ENCODE peak calls at places on chromosomes 3 and 15, in ten cellular contexts. I is GM12864; R is cardiac muscle cell; W is GM06990; A is astrocyte of the spinal cord; C is WERI-Rb-1; S is CD4-positive, alpha-beta T cell; J is choroid plexus epithelial cell; F is cardiac fibroblast; P is WTC11. E is an unnamed sample.

GRCh38 chr3:177131927-177132636 is 65.2 kb downstream of the TBL1XR1 start:
- DNase-seq in I (no peak), P (no peak), A (no peak), R (no peak), W (no peak), C (no peak), F (no peak), S (no peak), J (no peak), E (no peak)

GRCh38 chr3:140467104-140467577 is 210.7 kb upstream of the TRIM42 start:
- DNase-seq in J (peak), P (no peak), S (no peak), A (peak), C (no peak), W (no peak), F (no peak), I (no peak), R (no peak), E (peak)

GRCh38 chr3:195209836-195210551 is 61.0 kb downstream of the XXYLT1 start:
- DNase-seq in C (peak), I (no peak), W (no peak), R (peak), S (no peak), A (peak), F (peak), P (no peak), J (peak), E (peak)

GRCh38 chr3:31576521-31576920 is 43.8 kb downstream of the STT3B start:
- DNase-seq in S (no peak), R (no peak), A (no peak), I (no peak), J (no peak), F (no peak), W (no peak), P (no peak), C (no peak), E (no peak)

GRCh38 chr3:134822065-134822464 is 27.0 kb downstream of the EPHB1 start:
- DNase-seq in A (no peak), R (no peak), I (no peak), S (no peak), W (no peak), J (no peak), F (no peak), C (no peak), P (no peak), E (no peak)

GRCh38 chr3:169071003-169071402 is 592.5 kb downstream of the MECOM start:
- DNase-seq in J (peak), S (no peak), R (no peak), A (peak), I (no peak), F (no peak), P (no peak), C (no peak), W (no peak), E (no peak)

GRCh38 chr3:31732548-31732947 is 199.8 kb downstream of the STT3B start:
- DNase-seq in I (no peak), W (no peak), J (no peak), R (no peak), F (no peak), C (no peak), P (no peak), A (no peak), S (no peak), E (no peak)

GRCh38 chr3:152121292-152121654 is 147.5 kb upstream of the MBNL1 start:
- DNase-seq in I (no peak), F (peak), P (no peak), J (peak), A (peak), W (no peak), S (no peak), C (no peak), R (peak), E (peak)

GRCh38 chr3:133991209-133991608 is 38.5 kb downstream of the SLCO2A1 start:
- DNase-seq in A (no peak), S (no peak), I (no peak), P (no peak), C (no peak), J (no peak), F (peak), W (no peak), R (no peak), E (peak)

GRCh38 chr15:98620020-98620419 is 28.3 kb upstream of the IGF1R start:
- DNase-seq in I (no peak), J (no peak), W (no peak), S (no peak), P (no peak), A (no peak), C (no peak), F (no peak), R (no peak), E (no peak)

GRCh38 chr3:18546632-18547031 is 121.5 kb upstream of the SATB1 start:
- DNase-seq in W (no peak), S (no peak), I (no peak), C (no peak), J (no peak), R (no peak), A (no peak), F (no peak), P (no peak), E (no peak)

GRCh38 chr3:4980229-4981159 is 1.3 kb downstream of the BHLHE40 start:
- DNase-seq in P (peak), I (no peak), A (peak), F (peak), S (peak), C (peak), W (peak), J (peak), R (peak), E (peak)

GRCh38 chr3:10400050-10400748 is 79.3 kb upstream of the SEC13 start:
- DNase-seq in I (no peak), P (no peak), S (no peak), R (no peak), C (no peak), A (no peak), F (no peak), W (no peak), J (peak), E (no peak)

GRCh38 chr3:62229908-62230307 is 143.4 kb downstream of the FEZF2 start:
- DNase-seq in I (no peak), P (no peak), A (peak), F (peak), R (peak), J (peak), W (no peak), S (no peak), C (no peak), E (peak)

GRCh38 chr15:41832875-41833274 is 5.0 kb downstream of the JMJD7 start:
- DNase-seq in S (no peak), W (no peak), I (no peak), R (no peak), A (no peak), F (no peak), C (no peak), P (no peak), J (no peak), E (peak)

GRCh38 chr15:60020736-60021135 is 16.6 kb downstream of the FOXB1 start:
- DNase-seq in S (no peak), J (no peak), R (no peak), P (no peak), I (no peak), C (no peak), W (no peak), A (no peak), F (no peak), E (no peak)

GRCh38 chr15:67761343-67761742 is 64.0 kb upstream of the SKOR1 start:
- DNase-seq in W (no peak), S (no peak), R (no peak), C (no peak), I (no peak), A (no peak), J (no peak), P (no peak), F (no peak), E (no peak)

GRCh38 chr3:12752111-12752510 is 6.9 kb downstream of the TMEM40 start:
- DNase-seq in C (no peak), A (no peak), S (no peak), J (no peak), F (no peak), P (no peak), W (no peak), I (no peak), R (no peak), E (no peak)

GRCh38 chr3:129144786-129145185 is 16.1 kb downstream of the ISY1 start:
- DNase-seq in A (no peak), P (no peak), R (no peak), I (no peak), C (no peak), J (no peak), W (no peak), S (no peak), F (no peak), E (no peak)

GRCh38 chr3:23654571-23654970 is 151.2 kb upstream of the UBE2E1 start:
- DNase-seq in J (no peak), W (peak), C (no peak), I (peak), S (no peak), P (no peak), R (no peak), F (no peak), A (no peak), E (no peak)

GRCh38 chr3:127418560-127419099 is 130.8 kb upstream of the PRR20G start:
- DNase-seq in C (no peak), P (no peak), J (no peak), R (no peak), I (no peak), S (no peak), W (no peak), F (no peak), A (no peak), E (no peak)

GRCh38 chr15:67064607-67065530 is 533 bp upstream of the SMAD3 start:
- DNase-seq in I (no peak), F (no peak), A (peak), W (peak), J (no peak), C (no peak), R (no peak), P (peak), S (peak), E (peak)

GRCh38 chr15:69031013-69032001 is 16.8 kb downstream of the NOX5 start:
- DNase-seq in A (peak), F (peak), I (no peak), P (peak), S (peak), W (peak), R (peak), C (peak), J (peak), E (no peak)

GRCh38 chr3:156140196-156140595 is 19.8 kb downstream of the KCNAB1 start:
- DNase-seq in R (no peak), A (no peak), W (no peak), P (no peak), S (no peak), C (no peak), I (no peak), J (no peak), F (no peak), E (no peak)

GRCh38 chr3:138348107-138348949 is at the start of gene MRAS:
- DNase-seq in J (peak), C (peak), W (peak), A (peak), S (peak), F (peak), I (no peak), P (peak), R (peak), E (peak)

GRCh38 chr3:123658118-123658859 is 73.4 kb upstream of the HACD2 start:
- DNase-seq in A (peak), R (peak), P (no peak), I (no peak), W (no peak), J (peak), S (no peak), C (no peak), F (peak), E (peak)

DNA sequence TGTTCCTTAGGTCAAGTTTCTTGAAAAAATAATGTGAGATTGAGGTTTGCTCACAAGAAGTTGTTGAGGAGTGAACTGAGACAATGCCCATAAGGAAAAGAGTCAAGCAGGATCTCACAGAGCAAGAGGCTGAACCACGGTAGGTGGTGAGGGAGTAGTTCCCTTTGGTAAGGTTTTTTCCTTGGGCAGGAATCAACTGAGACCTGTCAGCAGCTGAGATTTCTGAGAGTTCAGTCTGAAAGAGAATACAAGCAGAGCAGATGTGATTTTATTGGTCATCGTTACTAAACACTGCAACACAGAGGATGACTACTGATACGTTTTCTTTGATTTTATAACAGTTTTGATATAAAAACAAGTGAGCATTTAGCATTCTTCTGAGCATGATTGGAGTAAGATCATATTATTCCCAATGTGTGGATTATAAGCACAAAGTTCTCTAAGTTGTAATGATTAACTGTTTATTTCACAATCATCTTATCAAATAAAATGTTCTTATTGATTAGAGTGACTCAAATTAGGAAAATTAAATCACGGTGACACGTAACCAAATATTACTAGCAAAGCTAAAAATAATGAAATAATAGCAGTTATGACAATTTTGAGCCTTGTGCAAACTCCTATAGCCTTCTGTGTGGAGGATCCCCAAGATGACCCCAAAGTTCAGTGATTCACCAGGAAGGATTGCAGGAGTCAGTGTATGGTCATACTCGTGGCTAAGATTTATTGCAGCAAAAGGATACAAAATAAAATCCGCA is 346.2 kb upstream of the ZNF717 start:
- DNase-seq in W (no peak), F (no peak), S (no peak), I (no peak), C (no peak), J (peak), P (no peak), A (peak), R (peak), E (peak)
- TF ChIP-seq CTCF in W (no peak), F (no peak), S (no peak), I (no peak), C (no peak), J (no peak), P (no peak), A (no peak), R (no peak), E (no peak)

GRCh38 chr3:56302417-56302816 is 165.8 kb downstream of the ERC2 start:
- DNase-seq in S (no peak), J (peak), I (no peak), C (no peak), F (no peak), W (no peak), A (no peak), P (no peak), R (no peak), E (peak)
- TF ChIP-seq CTCF in S (no peak), J (peak), I (peak), C (peak), F (no peak), W (peak), A (peak), P (no peak), R (peak), E (peak)

DNA sequence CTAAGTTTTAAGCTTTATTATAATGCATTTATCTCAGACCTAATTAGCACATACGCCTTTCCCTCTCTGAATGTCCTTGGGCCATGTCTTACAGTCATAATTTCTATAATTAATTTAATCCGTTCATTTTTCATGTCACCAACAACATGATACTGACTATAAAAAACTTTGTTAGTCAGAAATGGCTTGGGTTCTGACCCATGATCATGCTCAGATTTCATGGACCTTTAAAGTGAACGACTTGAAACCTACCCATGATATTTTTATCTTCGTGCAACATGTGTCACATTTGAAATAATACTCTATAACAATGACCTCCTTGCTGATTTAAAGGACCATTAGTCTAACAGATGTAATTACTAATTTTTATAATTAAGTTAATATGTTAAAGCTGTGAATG is 1033.8 kb downstream of the DIPK2A start:
- DNase-seq in W (no peak), J (no peak), I (no peak), S (no peak), R (no peak), A (no peak), P (no peak), F (no peak), C (no peak), E (no peak)
- TF ChIP-seq CTCF in W (no peak), J (no peak), I (no peak), S (no peak), R (no peak), A (no peak), P (no peak), F (no peak), C (no peak), E (no peak)

DNA sequence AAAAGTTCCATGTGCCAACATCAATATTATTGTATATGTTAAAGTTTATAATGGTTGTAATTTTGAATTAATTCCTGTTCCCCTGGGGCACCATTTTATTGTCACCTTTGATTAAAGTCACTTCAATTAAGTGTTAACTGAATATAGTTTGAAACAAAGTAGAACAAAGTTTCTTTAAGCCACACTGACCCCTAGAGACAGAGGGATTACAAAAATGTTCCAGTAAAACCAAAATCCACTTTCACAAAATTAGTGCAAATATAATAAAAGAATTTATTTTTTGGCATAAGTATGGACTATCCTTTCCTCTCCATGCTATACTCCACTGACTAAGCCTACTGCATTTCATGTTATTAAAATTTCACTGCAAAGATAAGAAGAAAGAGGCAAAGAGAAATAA is 123.9 kb downstream of the ZMAT3 start:
- DNase-seq in J (peak), P (no peak), I (no peak), S (no peak), A (peak), C (no peak), F (no peak), W (no peak), R (no peak), E (no peak)
- TF ChIP-seq CTCF in J (no peak), P (no peak), I (no peak), S (no peak), A (peak), C (no peak), F (no peak), W (peak), R (peak), E (peak)

DNA sequence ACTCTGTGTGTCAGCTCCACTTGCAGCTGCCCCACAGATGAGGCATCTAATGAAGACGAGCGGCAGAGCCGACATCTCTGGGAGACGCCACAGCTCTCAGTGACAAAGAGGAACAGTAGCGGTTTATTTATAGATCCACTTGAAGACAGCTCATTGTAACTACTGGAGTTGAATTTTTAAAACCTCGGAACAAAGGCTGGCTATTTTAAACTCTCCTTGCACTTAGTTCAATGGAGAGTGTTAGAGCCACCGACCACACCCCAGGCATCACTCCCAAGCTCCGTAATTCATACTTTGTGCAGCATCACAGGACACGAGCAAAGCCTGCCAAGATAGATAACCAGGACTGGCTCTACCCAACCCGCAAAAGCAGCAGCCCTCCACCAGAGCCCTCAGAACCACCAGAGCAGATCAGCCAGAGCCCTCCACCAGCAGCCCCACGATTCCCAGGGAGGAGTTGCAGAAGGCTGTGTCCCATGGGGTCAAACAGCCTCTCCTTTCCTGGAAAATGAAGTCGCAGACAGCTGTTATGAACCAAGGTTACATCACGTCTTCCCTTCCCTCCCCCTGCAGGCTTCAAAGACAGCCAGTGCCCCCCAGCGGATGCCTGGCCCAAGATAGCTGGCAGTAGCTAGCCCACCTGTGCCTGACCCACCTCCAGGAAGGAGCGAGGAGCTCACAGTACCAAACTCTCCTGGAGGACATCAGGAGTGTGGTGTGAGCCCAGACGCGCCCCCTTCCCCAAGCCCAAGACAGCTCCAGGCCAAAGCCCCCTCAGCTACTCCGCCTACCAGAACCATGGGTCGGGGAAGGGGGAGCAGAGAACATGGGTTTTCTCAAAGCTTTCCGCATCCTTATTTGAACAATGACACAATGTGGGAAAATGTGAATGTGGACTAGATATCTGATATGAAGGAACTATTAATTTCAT is 45.7 kb downstream of the POC1A start:
- DNase-seq in W (no peak), R (peak), A (no peak), S (no peak), I (no peak), J (peak), C (peak), F (peak), P (peak), E (no peak)
- TF ChIP-seq CTCF in W (no peak), R (peak), A (peak), S (no peak), I (no peak), J (peak), C (no peak), F (peak), P (no peak), E (no peak)

DNA sequence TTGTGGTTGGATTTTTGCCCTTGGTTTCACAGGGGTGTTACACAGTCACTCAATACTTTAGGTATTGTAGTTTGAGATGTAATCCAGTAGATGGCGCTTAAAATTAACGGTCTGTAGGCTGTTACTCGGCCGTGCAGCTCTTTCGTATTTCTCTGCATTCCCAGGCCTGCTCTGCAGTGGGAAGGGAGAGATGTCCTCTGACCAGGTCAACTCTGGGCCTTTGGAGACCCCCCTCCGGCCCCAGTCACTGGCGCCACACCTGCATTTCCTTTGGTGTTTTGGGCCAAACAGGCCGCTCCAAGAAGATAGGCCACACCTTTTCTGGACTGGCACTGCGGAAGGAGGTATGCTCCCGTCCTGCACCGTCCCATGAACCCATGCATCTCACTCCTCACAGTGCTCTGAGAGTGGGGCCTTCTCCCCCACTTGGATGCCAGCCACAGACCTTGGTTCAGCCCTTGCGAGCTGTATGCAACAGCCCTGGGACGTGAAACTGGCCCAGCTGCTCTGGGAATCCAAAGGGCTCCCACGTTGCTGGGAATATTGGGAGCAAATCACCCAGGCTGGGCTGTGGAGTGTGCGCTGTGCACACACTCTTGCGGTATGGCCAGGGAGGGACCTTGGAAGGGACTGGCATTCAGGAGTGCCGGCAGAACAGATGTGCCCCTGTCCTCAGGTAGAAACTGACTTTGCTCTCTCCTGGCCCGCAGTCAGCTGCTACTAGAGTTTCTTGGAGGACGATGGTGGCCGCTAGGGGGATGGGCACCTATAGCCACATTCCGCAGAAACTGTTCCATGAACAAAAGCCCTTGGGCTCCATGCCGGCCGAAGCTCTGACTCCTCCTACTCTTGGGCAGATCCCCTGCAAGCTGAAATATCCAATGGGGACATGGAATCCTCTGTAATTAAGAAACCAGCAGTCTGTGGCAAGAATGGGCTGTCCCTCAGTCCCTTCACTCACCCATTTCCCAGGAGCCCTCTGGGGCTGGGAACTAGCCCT is 410.5 kb upstream of the CADM2 start:
- DNase-seq in F (peak), P (peak), W (no peak), J (peak), R (peak), A (peak), I (no peak), S (no peak), C (peak), E (peak)
- TF ChIP-seq CTCF in F (peak), P (peak), W (peak), J (peak), R (no peak), A (peak), I (peak), S (no peak), C (peak), E (peak)